ENCODE peak calls at places on chromosomes 12 and 14, in five cellular contexts. One of them, this sample, is unnamed. For H3K4me1, the result is how much of the 10 kb centered on the place peaks cover.

GRCh38 chr14:38469156-38469555 is 213.3 kb upstream of the CLEC14A start:
- DNase-seq in effector memory CD4-positive, alpha-beta T cell: no peak
- DNase-seq in fibroblast of lung: peak
- DNase-seq in mucosa of descending colon: no peak
- DNase-seq in transverse colon: no peak
- DNase-seq in this sample: no peak

GRCh38 chr14:72549026-72549425 is 344.9 kb downstream of the DPF3 start:
- DNase-seq in effector memory CD4-positive, alpha-beta T cell: no peak
- DNase-seq in fibroblast of lung: no peak
- DNase-seq in mucosa of descending colon: no peak
- DNase-seq in transverse colon: no peak
- DNase-seq in this sample: peak

GRCh38 chr12:100474617-100475016 is 951 bp downstream of the NR1H4 start:
- DNase-seq in effector memory CD4-positive, alpha-beta T cell: no peak
- DNase-seq in fibroblast of lung: no peak
- DNase-seq in mucosa of descending colon: no peak
- DNase-seq in transverse colon: no peak
- DNase-seq in this sample: no peak

GRCh38 chr12:47824198-47824597 is 4.5 kb upstream of the HDAC7 start:
- DNase-seq in effector memory CD4-positive, alpha-beta T cell: peak
- DNase-seq in fibroblast of lung: no peak
- DNase-seq in mucosa of descending colon: no peak
- DNase-seq in transverse colon: no peak
- DNase-seq in this sample: no peak

GRCh38 chr14:61178226-61179060 is 102.7 kb downstream of the TMEM30B start:
- DNase-seq in effector memory CD4-positive, alpha-beta T cell: no peak
- DNase-seq in fibroblast of lung: peak
- DNase-seq in mucosa of descending colon: no peak
- DNase-seq in transverse colon: no peak
- DNase-seq in this sample: peak

GRCh38 chr14:73462078-73462715 is 3.9 kb upstream of the NUMB start:
- DNase-seq in effector memory CD4-positive, alpha-beta T cell: no peak
- DNase-seq in fibroblast of lung: peak
- DNase-seq in mucosa of descending colon: peak
- DNase-seq in transverse colon: peak
- DNase-seq in this sample: no peak

GRCh38 chr14:56555921-56556570 is 23.6 kb upstream of the TMEM260 start:
- DNase-seq in effector memory CD4-positive, alpha-beta T cell: no peak
- DNase-seq in fibroblast of lung: peak
- DNase-seq in mucosa of descending colon: no peak
- DNase-seq in transverse colon: no peak
- DNase-seq in this sample: no peak

GRCh38 chr14:59246566-59246965 is 58.1 kb downstream of the DAAM1 start:
- DNase-seq in effector memory CD4-positive, alpha-beta T cell: no peak
- DNase-seq in fibroblast of lung: no peak
- DNase-seq in mucosa of descending colon: no peak
- DNase-seq in transverse colon: no peak
- DNase-seq in this sample: peak

GRCh38 chr12:117228239-117228638 is 38.0 kb upstream of the FBXO21 start:
- DNase-seq in effector memory CD4-positive, alpha-beta T cell: no peak
- DNase-seq in fibroblast of lung: no peak
- DNase-seq in mucosa of descending colon: no peak
- DNase-seq in transverse colon: no peak
- DNase-seq in this sample: no peak

GRCh38 chr12:50739611-50740010 is 24.3 kb upstream of the ATF1 start:
- DNase-seq in effector memory CD4-positive, alpha-beta T cell: no peak
- DNase-seq in fibroblast of lung: no peak
- DNase-seq in mucosa of descending colon: no peak
- DNase-seq in transverse colon: no peak
- DNase-seq in this sample: peak

GRCh38 chr14:86955955-86956354 is 1037.0 kb downstream of the GALC start:
- DNase-seq in effector memory CD4-positive, alpha-beta T cell: no peak
- DNase-seq in fibroblast of lung: no peak
- DNase-seq in mucosa of descending colon: no peak
- DNase-seq in transverse colon: no peak
- DNase-seq in this sample: no peak

GRCh38 chr12:76183459-76184186 is 99.1 kb upstream of the NAP1L1 start:
- DNase-seq in effector memory CD4-positive, alpha-beta T cell: no peak
- DNase-seq in fibroblast of lung: peak
- DNase-seq in mucosa of descending colon: peak
- DNase-seq in transverse colon: no peak
- DNase-seq in this sample: peak

GRCh38 chr12:107356266-107356936 is 263.1 kb upstream of the CRY1 start:
- DNase-seq in effector memory CD4-positive, alpha-beta T cell: no peak
- DNase-seq in fibroblast of lung: peak
- DNase-seq in mucosa of descending colon: no peak
- DNase-seq in transverse colon: no peak
- DNase-seq in this sample: peak

GRCh38 chr12:71503579-71504470 is 64.2 kb downstream of the LGR5 start:
- DNase-seq in effector memory CD4-positive, alpha-beta T cell: no peak
- DNase-seq in fibroblast of lung: no peak
- DNase-seq in mucosa of descending colon: peak
- DNase-seq in transverse colon: no peak
- DNase-seq in this sample: no peak

GRCh38 chr14:101254805-101255764 is 306.2 kb upstream of the DIO3 start:
- DNase-seq in effector memory CD4-positive, alpha-beta T cell: no peak
- DNase-seq in fibroblast of lung: no peak
- DNase-seq in mucosa of descending colon: no peak
- DNase-seq in transverse colon: no peak
- DNase-seq in this sample: no peak

GRCh38 chr14:77039285-77040058 is 11.0 kb upstream of the IRF2BPL start:
- DNase-seq in effector memory CD4-positive, alpha-beta T cell: no peak
- DNase-seq in fibroblast of lung: peak
- DNase-seq in mucosa of descending colon: no peak
- DNase-seq in transverse colon: peak
- DNase-seq in this sample: no peak

GRCh38 chr12:29710104-29710503 is 73.6 kb downstream of the TMTC1 start:
- DNase-seq in effector memory CD4-positive, alpha-beta T cell: no peak
- DNase-seq in fibroblast of lung: peak
- DNase-seq in mucosa of descending colon: peak
- DNase-seq in transverse colon: no peak
- DNase-seq in this sample: no peak

DNA sequence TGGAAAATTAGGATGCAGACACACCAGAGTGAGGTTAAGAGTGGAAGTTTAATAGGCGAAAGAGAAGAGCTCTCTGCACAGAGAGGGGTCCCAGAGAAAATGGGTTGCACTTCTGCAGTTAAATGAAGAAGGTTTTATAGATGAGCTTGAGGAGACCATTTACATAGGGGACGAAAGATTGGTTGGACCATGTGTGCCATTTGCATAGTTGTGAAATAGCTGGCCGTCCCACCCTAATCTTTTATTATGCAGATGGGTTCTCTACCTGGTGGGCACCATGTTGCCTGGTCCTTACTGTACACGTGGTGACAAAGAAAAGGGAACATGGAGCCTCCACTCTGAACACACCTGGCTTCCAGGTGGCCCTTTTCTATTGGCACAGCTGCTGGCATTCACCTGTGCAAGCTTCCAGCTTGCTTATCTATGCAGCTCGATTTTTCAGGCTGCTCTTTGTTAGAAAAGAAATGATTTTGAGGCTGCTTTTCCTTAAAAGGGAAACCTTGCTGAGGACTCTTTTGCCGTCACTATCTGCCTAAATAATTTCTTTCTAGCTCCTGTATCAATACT is 67.1 kb upstream of the SRSF5 start:
- DNase-seq in effector memory CD4-positive, alpha-beta T cell: no peak
- DNase-seq in fibroblast of lung: no peak
- DNase-seq in mucosa of descending colon: no peak
- DNase-seq in transverse colon: no peak
- DNase-seq in this sample: no peak
- H3K4me1 ChIP-seq in effector memory CD4-positive, alpha-beta T cell: under half
- H3K4me1 ChIP-seq in fibroblast of lung: under half
- H3K4me1 ChIP-seq in mucosa of descending colon: under half
- H3K4me1 ChIP-seq in transverse colon: under half
- H3K4me1 ChIP-seq in this sample: under half

DNA sequence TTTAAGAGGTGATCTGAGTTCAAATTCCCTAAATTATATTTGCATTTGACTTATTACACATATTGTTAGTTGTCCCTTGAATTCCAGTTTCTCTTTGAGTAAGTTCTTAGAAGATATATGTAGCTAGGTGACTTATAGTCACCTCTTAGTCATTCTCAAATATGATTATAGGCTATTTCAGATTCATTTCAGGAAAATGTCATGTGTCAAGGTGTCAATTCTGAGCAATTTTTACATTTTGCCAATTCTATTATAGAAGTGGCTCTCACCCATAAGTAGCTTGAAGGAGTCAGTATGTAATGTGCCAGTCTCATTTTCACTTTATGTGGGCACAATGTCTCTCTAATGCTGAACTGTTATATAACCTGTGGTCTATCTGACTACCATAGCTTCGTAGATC is 623.4 kb downstream of the DIO2 start:
- DNase-seq in effector memory CD4-positive, alpha-beta T cell: no peak
- DNase-seq in fibroblast of lung: no peak
- DNase-seq in mucosa of descending colon: no peak
- DNase-seq in transverse colon: no peak
- DNase-seq in this sample: no peak
- H3K4me1 ChIP-seq in effector memory CD4-positive, alpha-beta T cell: under half
- H3K4me1 ChIP-seq in fibroblast of lung: under half
- H3K4me1 ChIP-seq in mucosa of descending colon: under half
- H3K4me1 ChIP-seq in transverse colon: under half
- H3K4me1 ChIP-seq in this sample: under half

GRCh38 chr12:101743724-101744472 is 4.6 kb upstream of the SYCP3 start:
- DNase-seq in effector memory CD4-positive, alpha-beta T cell: no peak
- DNase-seq in fibroblast of lung: no peak
- DNase-seq in mucosa of descending colon: no peak
- DNase-seq in transverse colon: peak
- DNase-seq in this sample: no peak
- H3K4me1 ChIP-seq in effector memory CD4-positive, alpha-beta T cell: under half
- H3K4me1 ChIP-seq in fibroblast of lung: under half
- H3K4me1 ChIP-seq in mucosa of descending colon: under half
- H3K4me1 ChIP-seq in transverse colon: under half
- H3K4me1 ChIP-seq in this sample: under half

DNA sequence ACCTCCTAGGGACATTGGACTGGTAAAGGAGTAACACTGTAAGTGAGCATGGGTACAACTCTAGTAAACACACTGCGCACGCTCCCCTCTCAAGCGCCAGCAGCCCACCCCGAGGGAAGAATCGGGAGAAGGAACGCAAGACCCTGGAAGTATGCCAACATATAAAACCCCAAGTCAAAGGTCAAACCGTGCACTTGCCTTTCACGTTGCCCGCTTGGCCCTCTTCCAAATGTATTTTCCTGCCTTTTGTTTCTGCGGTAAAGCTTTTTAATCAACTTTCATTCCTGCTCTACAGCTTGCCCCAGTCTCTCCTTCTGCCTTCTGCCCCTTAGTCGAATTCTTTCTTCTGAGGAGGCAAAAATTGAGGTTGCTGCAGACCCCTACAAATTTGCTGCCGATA is 17.6 kb upstream of the CHST11 start:
- DNase-seq in effector memory CD4-positive, alpha-beta T cell: no peak
- DNase-seq in fibroblast of lung: no peak
- DNase-seq in mucosa of descending colon: no peak
- DNase-seq in transverse colon: no peak
- DNase-seq in this sample: no peak
- H3K4me1 ChIP-seq in effector memory CD4-positive, alpha-beta T cell: under half
- H3K4me1 ChIP-seq in fibroblast of lung: under half
- H3K4me1 ChIP-seq in mucosa of descending colon: under half
- H3K4me1 ChIP-seq in transverse colon: under half
- H3K4me1 ChIP-seq in this sample: under half

DNA sequence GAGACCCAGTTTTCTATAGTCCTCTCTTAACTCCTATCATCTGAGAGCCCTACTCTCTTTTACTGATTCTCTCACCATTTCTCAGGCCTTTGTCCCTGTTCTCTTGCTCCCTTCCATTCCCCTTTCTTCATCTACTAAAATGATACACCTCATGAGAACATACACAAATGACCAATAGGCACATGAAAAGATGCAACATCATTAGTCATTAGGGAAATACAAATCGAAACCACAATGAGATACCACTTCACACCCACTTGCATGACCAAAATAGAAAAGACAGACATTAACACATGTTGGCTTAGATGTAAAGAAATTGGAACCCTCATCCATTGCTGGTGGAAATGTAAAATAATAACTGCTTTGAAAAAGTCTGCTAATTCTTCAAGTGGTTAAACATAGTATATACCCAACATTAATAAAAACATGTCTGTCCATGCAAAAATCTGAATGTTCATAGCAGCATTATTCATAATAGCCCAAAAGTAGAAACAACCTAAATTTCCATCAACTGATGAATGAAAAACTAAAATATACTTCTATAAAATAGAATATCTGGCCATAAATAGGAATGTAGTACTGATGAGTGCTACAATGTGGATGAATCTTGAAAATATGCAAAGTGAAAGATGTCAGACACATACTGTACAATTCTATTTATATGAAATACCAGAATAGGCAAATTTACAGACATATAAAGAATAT is 66.0 kb downstream of the DENND5B start:
- DNase-seq in effector memory CD4-positive, alpha-beta T cell: no peak
- DNase-seq in fibroblast of lung: peak
- DNase-seq in mucosa of descending colon: no peak
- DNase-seq in transverse colon: no peak
- DNase-seq in this sample: peak
- H3K4me1 ChIP-seq in effector memory CD4-positive, alpha-beta T cell: under half
- H3K4me1 ChIP-seq in fibroblast of lung: under half
- H3K4me1 ChIP-seq in mucosa of descending colon: under half
- H3K4me1 ChIP-seq in transverse colon: under half
- H3K4me1 ChIP-seq in this sample: under half

DNA sequence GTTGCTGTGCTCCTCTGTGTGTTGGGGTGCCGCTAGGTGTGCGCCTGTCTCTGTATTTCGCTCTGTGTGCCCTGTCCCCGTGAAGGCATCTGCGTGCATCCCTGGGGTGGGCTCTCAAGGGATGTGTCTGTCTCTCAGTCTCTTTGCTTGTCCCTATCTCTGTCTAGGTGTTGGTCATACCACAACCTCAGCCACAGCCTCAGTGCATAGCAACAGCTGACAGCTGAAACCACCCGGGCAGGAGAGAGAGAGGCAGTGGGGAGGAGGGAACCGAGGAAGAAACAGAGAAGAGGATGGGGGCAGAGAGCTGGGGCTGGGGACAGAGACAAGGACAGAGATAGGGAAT is 953 bp upstream of the NXPH4 start:
- DNase-seq in effector memory CD4-positive, alpha-beta T cell: peak
- DNase-seq in fibroblast of lung: no peak
- DNase-seq in mucosa of descending colon: no peak
- DNase-seq in transverse colon: no peak
- DNase-seq in this sample: no peak
- H3K4me1 ChIP-seq in effector memory CD4-positive, alpha-beta T cell: under half
- H3K4me1 ChIP-seq in fibroblast of lung: under half
- H3K4me1 ChIP-seq in mucosa of descending colon: under half
- H3K4me1 ChIP-seq in transverse colon: under half
- H3K4me1 ChIP-seq in this sample: under half

GRCh38 chr12:116093915-116094314 is 183.6 kb downstream of the MED13L start:
- DNase-seq in effector memory CD4-positive, alpha-beta T cell: no peak
- DNase-seq in fibroblast of lung: no peak
- DNase-seq in mucosa of descending colon: no peak
- DNase-seq in transverse colon: no peak
- DNase-seq in this sample: no peak

GRCh38 chr12:116091579-116091978 is 185.9 kb downstream of the MED13L start:
- DNase-seq in effector memory CD4-positive, alpha-beta T cell: no peak
- DNase-seq in fibroblast of lung: peak
- DNase-seq in mucosa of descending colon: no peak
- DNase-seq in transverse colon: no peak
- DNase-seq in this sample: no peak

GRCh38 chr12:116092776-116093175 is 184.7 kb downstream of the MED13L start:
- DNase-seq in effector memory CD4-positive, alpha-beta T cell: no peak
- DNase-seq in fibroblast of lung: no peak
- DNase-seq in mucosa of descending colon: no peak
- DNase-seq in transverse colon: no peak
- DNase-seq in this sample: no peak

GRCh38 chr12:116090516-116090915 is 187.0 kb downstream of the MED13L start:
- DNase-seq in effector memory CD4-positive, alpha-beta T cell: no peak
- DNase-seq in fibroblast of lung: no peak
- DNase-seq in mucosa of descending colon: no peak
- DNase-seq in transverse colon: no peak
- DNase-seq in this sample: no peak

GRCh38 chr12:116092162-116092561 is 185.3 kb downstream of the MED13L start:
- DNase-seq in effector memory CD4-positive, alpha-beta T cell: no peak
- DNase-seq in fibroblast of lung: no peak
- DNase-seq in mucosa of descending colon: no peak
- DNase-seq in transverse colon: no peak
- DNase-seq in this sample: no peak
- H3K4me1 ChIP-seq in effector memory CD4-positive, alpha-beta T cell: under half
- H3K4me1 ChIP-seq in fibroblast of lung: under half
- H3K4me1 ChIP-seq in mucosa of descending colon: under half
- H3K4me1 ChIP-seq in transverse colon: under half
- H3K4me1 ChIP-seq in this sample: under half

This sample was measured in foreskin keratinocyte.